ENCODE peak calls at places on chromosomes 7 and 10, in nine cellular contexts. W, E, G, K, I, T, V, R and Z are unnamed samples.

GRCh38 chr7:104123786-104124185 is 84.0 kb downstream of the ORC5 start:
- DNase-seq in W (no peak), E (no peak), G (no peak), K (no peak), I (peak; percentile 52), T (no peak), V (peak; percentile 41), R (no peak), Z (no peak)

GRCh38 chr10:14173706-14174594 is 156.8 kb downstream of the FRMD4A start:
- DNase-seq in W (no peak), E (no peak), G (no peak), K (no peak), I (peak; percentile 29), T (no peak), V (peak; percentile 7), R (peak; percentile 25), Z (peak; percentile 29)

GRCh38 chr7:19982841-19983835 is 209.7 kb upstream of the TMEM196 start:
- DNase-seq in W (peak; percentile 48), E (no peak), G (no peak), K (no peak), I (peak; percentile 87), T (peak; percentile 57), V (peak; percentile 69), R (peak; percentile 50), Z (no peak)

GRCh38 chr10:92839191-92840085 is 8.9 kb upstream of the EXOC6 start:
- DNase-seq in W (no peak), E (peak; percentile 10), G (no peak), K (peak; percentile 57), I (peak; percentile 41), T (peak; percentile 33), V (no peak), R (peak; percentile 38), Z (no peak)

GRCh38 chr7:102891693-102892261 is 21.0 kb upstream of the LRRC17 start:
- DNase-seq in W (peak; percentile 61), E (no peak), G (peak; percentile 16), K (no peak), I (peak; percentile 96), T (peak; percentile 56), V (peak; percentile 90), R (no peak), Z (no peak)

GRCh38 chr7:69596723-69597277 is 1.5 kb upstream of the AUTS2 start:
- DNase-seq in W (no peak), E (no peak), G (no peak), K (no peak), I (peak; percentile 26), T (peak; percentile 24), V (no peak), R (no peak), Z (no peak)

GRCh38 chr10:20020677-20021076 is 204.4 kb downstream of the PLXDC2 start:
- DNase-seq in W (no peak), E (no peak), G (no peak), K (no peak), I (no peak), T (no peak), V (no peak), R (no peak), Z (no peak)

GRCh38 chr10:98055875-98056516 is 25.6 kb upstream of the CRTAC1 start:
- DNase-seq in W (no peak), E (no peak), G (no peak), K (no peak), I (no peak), T (no peak), V (peak; percentile 31), R (peak; percentile 10), Z (no peak)

GRCh38 chr10:33897255-33897893 is 562.9 kb upstream of the NRP1 start:
- DNase-seq in W (no peak), E (no peak), G (no peak), K (no peak), I (peak; percentile 61), T (no peak), V (no peak), R (no peak), Z (no peak)

GRCh38 chr7:134645935-134646334 is 718 bp upstream of the BPGM start:
- DNase-seq in W (no peak), E (no peak), G (no peak), K (no peak), I (peak; percentile 83), T (no peak), V (peak; percentile 12), R (no peak), Z (peak; percentile 68)

GRCh38 chr10:119041332-119041731 is 11.8 kb downstream of the NANOS1 start:
- DNase-seq in W (no peak), E (no peak), G (no peak), K (no peak), I (no peak), T (no peak), V (no peak), R (no peak), Z (no peak)

GRCh38 chr10:132986978-132987377 is 44.6 kb upstream of the CFAP46 start:
- DNase-seq in W (no peak), E (no peak), G (no peak), K (no peak), I (no peak), T (no peak), V (no peak), R (no peak), Z (no peak)

GRCh38 chr10:119346063-119346835 is 138.9 kb downstream of the GRK5 start:
- DNase-seq in W (no peak), E (no peak), G (no peak), K (no peak), I (no peak), T (no peak), V (no peak), R (no peak), Z (no peak)

GRCh38 chr7:99541212-99541611 is 10.7 kb downstream of the FAM200A start:
- DNase-seq in W (no peak), E (no peak), G (no peak), K (no peak), I (no peak), T (no peak), V (no peak), R (no peak), Z (no peak)

GRCh38 chr7:139645572-139646523 is 122.4 kb downstream of the CLEC2L start:
- DNase-seq in W (peak; percentile 36), E (peak; percentile 76), G (peak; percentile 50), K (peak; percentile 89), I (peak; percentile 85), T (peak; percentile 80), V (peak; percentile 81), R (peak; percentile 85), Z (peak; percentile 72)

GRCh38 chr10:4431114-4431862 is 394.7 kb upstream of the AKR1E2 start:
- DNase-seq in W (peak; percentile 65), E (no peak), G (no peak), K (no peak), I (no peak), T (no peak), V (no peak), R (no peak), Z (no peak)

GRCh38 chr10:124741922-124742417 is 2.2 kb downstream of the FAM53B start:
- DNase-seq in W (no peak), E (peak; percentile 35), G (no peak), K (peak; percentile 53), I (no peak), T (no peak), V (no peak), R (no peak), Z (no peak)
- H3K27ac ChIP-seq in W (no peak overlapping the region), E (peak overlapping the region; percentile 64), G (peak overlapping the region; percentile 63), K (peak overlapping the region; percentile 0), I (no peak overlapping the region), T (peak overlapping the region; percentile 24), V (no peak overlapping the region), R (peak overlapping the region; percentile 38), Z (peak overlapping the region; percentile 57)

GRCh38 chr7:71900556-71900955 is 511.6 kb downstream of the CALN1 start:
- DNase-seq in W (no peak), E (no peak), G (no peak), K (no peak), I (no peak), T (no peak), V (no peak), R (peak; percentile 83), Z (no peak)

DNA sequence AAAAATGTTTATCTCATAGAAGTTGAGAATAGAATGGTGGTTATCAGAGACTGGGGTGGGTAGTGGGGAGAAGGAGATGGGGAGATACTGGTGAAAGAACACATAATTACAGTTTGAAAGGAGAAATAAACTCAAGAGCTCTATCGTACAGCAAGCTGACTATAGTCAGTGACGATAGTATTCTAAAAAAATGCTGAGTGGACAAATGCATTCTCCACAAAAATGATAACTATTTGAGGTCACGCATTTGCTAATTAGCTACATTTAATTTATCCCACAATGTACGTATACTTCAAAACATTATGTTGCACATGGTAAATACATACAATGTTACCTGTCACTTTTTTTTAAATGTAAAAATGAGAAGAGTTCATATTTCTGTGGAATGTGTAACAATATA is 507.7 kb downstream of the CALN1 start:
- DNase-seq in W (no peak), E (no peak), G (no peak), K (no peak), I (no peak), T (no peak), V (no peak), R (no peak), Z (no peak)
- H3K9me3 ChIP-seq in W (peaks cover 19% of the 10 kb centered on the region), E (no peaks in the 10 kb centered on the region), G (peaks cover 5% of the 10 kb centered on the region), K (no peaks in the 10 kb centered on the region), I (no peaks in the 10 kb centered on the region), T (peaks cover 3% of the 10 kb centered on the region), V (no peaks in the 10 kb centered on the region), R (no peaks in the 10 kb centered on the region), Z (no peaks in the 10 kb centered on the region)

GRCh38 chr10:30565449-30565848 is 64.1 kb downstream of the LYZL2 start:
- DNase-seq in W (no peak), E (no peak), G (no peak), K (no peak), I (no peak), T (no peak), V (no peak), R (no peak), Z (no peak)
- H3K27ac ChIP-seq in W (no peak overlapping the region), E (no peak overlapping the region), G (no peak overlapping the region), K (no peak overlapping the region), I (no peak overlapping the region), T (no peak overlapping the region), V (no peak overlapping the region), R (no peak overlapping the region), Z (no peak overlapping the region)

DNA sequence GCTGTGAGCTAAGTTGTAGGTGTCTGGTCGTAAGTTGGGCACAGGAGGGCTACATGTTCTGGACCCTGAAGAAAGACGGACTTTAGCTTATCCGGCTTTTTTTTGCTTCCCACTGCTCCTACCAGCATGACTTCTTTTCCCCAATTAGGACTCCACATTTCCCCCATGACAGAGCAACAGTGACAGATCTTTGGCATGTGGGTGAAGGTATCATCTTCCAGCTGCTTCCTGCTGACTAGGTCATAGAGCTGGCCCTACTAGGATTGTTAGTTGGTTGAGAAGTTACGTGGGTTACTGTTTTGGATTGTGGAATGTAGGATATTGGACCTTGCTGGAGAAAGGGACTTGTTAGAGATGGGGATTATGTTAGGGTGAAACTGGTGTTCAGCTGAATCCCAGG is 21.4 kb downstream of the LANCL2 start:
- DNase-seq in W (no peak), E (no peak), G (no peak), K (no peak), I (no peak), T (no peak), V (no peak), R (no peak), Z (no peak)
- H3K9me3 ChIP-seq in W (peaks cover 28% of the 10 kb centered on the region), E (peaks cover 9% of the 10 kb centered on the region), G (no peaks in the 10 kb centered on the region), K (no peaks in the 10 kb centered on the region), I (no peaks in the 10 kb centered on the region), T (no peaks in the 10 kb centered on the region), V (peaks cover 25% of the 10 kb centered on the region), R (no peaks in the 10 kb centered on the region), Z (peaks cover 6% of the 10 kb centered on the region)